ENCODE peak calls at places on chromosomes 7 and 10, in six cellular contexts. K is AG10803, Q is GM13977, A is PC-9, T is GM20000, D is WTC11. I is an unnamed sample.

GRCh38 chr7:105149827-105150226 is 135.8 kb downstream of the KMT2E start:
- DNase-seq in D (no peak), K (peak), A (no peak), Q (no peak), T (no peak), I (no peak)

GRCh38 chr10:62870866-62871265 is 54.7 kb upstream of the EGR2 start:
- DNase-seq in A (no peak), T (peak), D (no peak), K (no peak), Q (peak), I (no peak)

GRCh38 chr7:19143930-19144574 is 1.2 kb downstream of the FERD3L start:
- DNase-seq in A (no peak), D (peak), T (no peak), K (no peak), Q (no peak), I (no peak)

GRCh38 chr10:43694526-43694925 is 45.8 kb upstream of the ZNF32 start:
- DNase-seq in K (no peak), T (no peak), Q (no peak), A (no peak), D (no peak), I (no peak)

GRCh38 chr10:1025684-1026083 is at the start of gene IDI2:
- DNase-seq in Q (no peak), K (no peak), A (no peak), T (no peak), D (no peak), I (no peak)

GRCh38 chr10:11150255-11150731 is 132.6 kb downstream of the CELF2 start:
- DNase-seq in A (no peak), K (no peak), D (no peak), T (no peak), Q (no peak), I (no peak)

GRCh38 chr10:86690657-86691084 is 22.4 kb downstream of the LDB3 start:
- DNase-seq in T (no peak), D (no peak), A (no peak), K (no peak), Q (no peak), I (no peak)

GRCh38 chr10:64731016-64731415 is 1209.8 kb downstream of the REEP3 start:
- DNase-seq in D (no peak), Q (no peak), A (no peak), K (no peak), T (no peak), I (no peak)

GRCh38 chr7:4667776-4668509 is 14.2 kb upstream of the FOXK1 start:
- DNase-seq in D (no peak), K (peak), T (no peak), A (no peak), Q (no peak), I (no peak)

GRCh38 chr7:77797734-77798393 is 370 bp downstream of the TMEM60 start:
- DNase-seq in D (peak), Q (no peak), A (no peak), K (peak), T (no peak), I (no peak)

GRCh38 chr10:22579826-22580225 is 134.6 kb downstream of the PIP4K2A start:
- DNase-seq in A (no peak), D (no peak), K (no peak), T (no peak), Q (no peak), I (no peak)

GRCh38 chr7:123191132-123191531 is 8.6 kb downstream of the SLC13A1 start:
- DNase-seq in T (no peak), D (no peak), Q (no peak), A (peak), K (no peak), I (peak)

GRCh38 chr7:1716263-1717094 is 46.4 kb downstream of the ELFN1 start:
- DNase-seq in Q (no peak), D (no peak), K (no peak), T (no peak), A (peak), I (no peak)

GRCh38 chr7:89837515-89837914 is 316.8 kb upstream of the STEAP1 start:
- DNase-seq in A (no peak), K (peak), Q (no peak), T (no peak), D (no peak), I (peak)

GRCh38 chr10:84204122-84204521 is 9.8 kb downstream of the CDHR1 start:
- DNase-seq in K (no peak), D (peak), A (no peak), Q (peak), T (peak), I (no peak)

GRCh38 chr10:8402469-8403074 is 348.1 kb downstream of the GATA3 start:
- DNase-seq in T (no peak), Q (no peak), A (no peak), D (no peak), K (no peak), I (no peak)

GRCh38 chr10:88851706-88852105 is at the start of gene ANKRD22:
- DNase-seq in Q (no peak), D (no peak), K (peak), T (no peak), A (peak), I (peak)

GRCh38 chr10:19620867-19621266 is 195.4 kb upstream of the PLXDC2 start:
- DNase-seq in Q (no peak), K (peak), D (no peak), T (no peak), A (no peak), I (no peak)

GRCh38 chr10:13485623-13486022 is 43.2 kb downstream of the BEND7 start:
- DNase-seq in Q (no peak), A (no peak), K (peak), D (no peak), T (no peak), I (no peak)

GRCh38 chr7:55538538-55538937 is 33.8 kb downstream of the VOPP1 start:
- DNase-seq in K (peak), Q (no peak), A (peak), D (no peak), T (no peak), I (peak)

GRCh38 chr10:75640381-75640780 is 209.0 kb downstream of the LRMDA start:
- DNase-seq in K (peak), A (no peak), Q (no peak), D (no peak), T (no peak), I (no peak)

GRCh38 chr10:25209618-25210017 is 34.8 kb downstream of the GPR158 start:
- DNase-seq in A (no peak), Q (no peak), T (no peak), D (no peak), K (no peak), I (no peak)

GRCh38 chr7:74481458-74482324 is 28.0 kb downstream of the GTF2IRD1 start:
- DNase-seq in Q (no peak), D (no peak), A (no peak), T (no peak), K (peak), I (no peak)

GRCh38 chr10:24519950-24520349 is 203.7 kb downstream of the ARHGAP21 start:
- DNase-seq in D (peak), A (no peak), K (no peak), Q (peak), T (peak), I (no peak)

GRCh38 chr7:1690359-1690958 is 20.4 kb downstream of the ELFN1 start:
- DNase-seq in D (no peak), A (no peak), T (no peak), K (no peak), Q (no peak), I (no peak)

GRCh38 chr10:70694410-70695179 is 22.3 kb downstream of the ADAMTS14 start:
- DNase-seq in D (no peak), Q (no peak), T (no peak), A (no peak), K (peak), I (no peak)

GRCh38 chr10:134205-134742 is 981 bp upstream of the ZMYND11 start:
- DNase-seq in T (no peak), A (peak), Q (peak), K (no peak), D (no peak), I (no peak)

GRCh38 chr7:20340839-20341238 is 10.1 kb downstream of the ITGB8 start:
- DNase-seq in A (peak), D (no peak), Q (no peak), T (no peak), K (no peak), I (no peak)

GRCh38 chr10:7481382-7481765 is 70.5 kb upstream of the SFMBT2 start:
- DNase-seq in D (no peak), A (no peak), T (no peak), Q (no peak), K (no peak), I (no peak)

GRCh38 chr7:151717415-151717814 is 159.5 kb downstream of the PRKAG2 start:
- DNase-seq in K (no peak), T (no peak), Q (no peak), A (no peak), D (no peak), I (no peak)

GRCh38 chr10:33334839-33335549 is 527 bp upstream of the NRP1 start:
- DNase-seq in D (peak), K (peak), A (peak), Q (peak), T (peak), I (no peak)

GRCh38 chr10:69438531-69439349 is 12.5 kb upstream of the TSPAN15 start:
- DNase-seq in K (peak), D (no peak), T (no peak), Q (no peak), A (peak), I (no peak)

DNA sequence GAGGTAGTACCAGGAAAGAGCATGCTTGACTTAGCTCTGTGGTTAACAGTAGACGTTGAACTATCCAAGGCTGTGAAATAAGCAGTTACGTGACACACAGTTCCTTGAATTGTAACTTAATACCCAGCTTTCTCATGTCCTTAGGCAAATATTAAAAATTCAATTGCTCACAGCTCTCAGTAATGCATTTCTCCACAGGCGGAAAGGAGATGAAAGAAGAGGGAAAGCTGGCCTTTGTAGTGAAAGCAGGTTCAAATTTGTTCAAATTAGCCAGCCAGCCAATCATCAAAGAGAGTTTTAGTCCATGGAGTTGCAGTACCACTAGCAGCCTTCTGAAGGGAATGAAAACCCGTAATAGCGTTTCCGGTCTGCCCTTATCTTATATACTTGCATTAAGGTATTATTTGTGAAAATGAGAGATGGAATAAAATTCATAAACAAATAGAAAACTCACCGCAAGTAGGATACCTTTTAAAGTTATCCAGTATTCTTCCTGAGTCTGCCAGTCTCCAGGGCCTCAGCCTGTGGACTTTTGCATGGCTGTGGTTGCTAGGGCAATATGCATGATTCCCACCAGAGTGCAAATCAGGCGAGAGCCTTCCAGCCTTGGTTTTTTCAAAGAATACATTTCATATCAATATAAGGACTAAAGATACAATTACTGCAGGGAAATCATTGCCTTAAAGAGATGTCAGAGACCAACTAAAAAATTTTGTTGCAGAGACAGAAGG is 795.5 kb downstream of the TNS3 start:
- DNase-seq in Q (no peak), K (peak), T (no peak), D (no peak), A (peak), I (peak)
- TF ChIP-seq CTCF in Q (no peak), K (no peak), T (no peak), D (no peak), A (no peak), I (no peak)

DNA sequence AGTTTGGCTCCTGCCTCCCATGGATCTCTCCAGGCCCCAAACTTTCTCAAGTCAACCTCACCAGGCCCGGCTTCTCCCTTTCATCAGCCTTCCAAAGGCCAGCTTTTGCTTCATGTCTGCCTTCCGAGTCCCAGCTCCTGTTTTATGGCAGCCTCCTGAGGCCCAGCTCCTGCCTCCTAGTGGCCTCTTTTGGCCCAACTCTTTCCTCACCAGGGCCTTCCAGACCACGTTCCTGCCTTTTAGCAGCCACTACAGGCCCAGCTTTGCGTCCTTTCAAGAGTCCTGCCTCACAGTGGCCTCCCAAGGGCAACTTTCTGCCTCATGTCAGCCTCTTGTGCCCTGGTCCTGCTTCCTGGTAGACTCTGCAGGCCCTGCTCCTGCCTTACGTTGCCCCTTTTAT is 15.3 kb upstream of the TMEM248 start:
- DNase-seq in Q (no peak), K (no peak), D (peak), A (no peak), T (peak), I (no peak)
- TF ChIP-seq CTCF in Q (peak), K (peak), D (peak), A (no peak), T (no peak), I (peak)

GRCh38 chr7:47089068-47089417 is 492.9 kb downstream of the TNS3 start:
- DNase-seq in T (no peak), K (no peak), Q (no peak), D (no peak), A (no peak), I (no peak)
- TF ChIP-seq CTCF in T (no peak), K (no peak), Q (no peak), D (no peak), A (no peak), I (no peak)

GRCh38 chr7:132652507-132652906 is 76.2 kb upstream of the PLXNA4 start:
- DNase-seq in A (no peak), D (no peak), Q (no peak), K (no peak), T (no peak), I (no peak)

GRCh38 chr7:132655071-132655761 is 78.9 kb upstream of the PLXNA4 start:
- DNase-seq in D (peak), K (peak), T (peak), A (no peak), Q (no peak), I (no peak)

GRCh38 chr7:132653364-132653930 is 77.2 kb upstream of the PLXNA4 start:
- DNase-seq in K (no peak), D (no peak), Q (no peak), T (peak), A (no peak), I (no peak)

GRCh38 chr7:132656846-132657776 is 80.8 kb upstream of the PLXNA4 start:
- DNase-seq in A (no peak), K (no peak), D (peak), T (no peak), Q (no peak), I (no peak)

GRCh38 chr7:132654150-132654549 is 77.9 kb upstream of the PLXNA4 start:
- DNase-seq in D (peak), A (no peak), T (peak), Q (peak), K (no peak), I (no peak)
- TF ChIP-seq CTCF in D (no peak), A (peak), T (no peak), Q (peak), K (peak), I (peak)

GRCh38 chr10:46293832-46294640 is 7.2 kb downstream of the ANTXRL start:
- DNase-seq in T (no peak), A (no peak), Q (no peak), K (no peak), D (no peak), I (no peak)
- TF ChIP-seq CTCF in T (no peak), A (no peak), Q (peak), K (no peak), D (no peak), I (no peak)

DNA sequence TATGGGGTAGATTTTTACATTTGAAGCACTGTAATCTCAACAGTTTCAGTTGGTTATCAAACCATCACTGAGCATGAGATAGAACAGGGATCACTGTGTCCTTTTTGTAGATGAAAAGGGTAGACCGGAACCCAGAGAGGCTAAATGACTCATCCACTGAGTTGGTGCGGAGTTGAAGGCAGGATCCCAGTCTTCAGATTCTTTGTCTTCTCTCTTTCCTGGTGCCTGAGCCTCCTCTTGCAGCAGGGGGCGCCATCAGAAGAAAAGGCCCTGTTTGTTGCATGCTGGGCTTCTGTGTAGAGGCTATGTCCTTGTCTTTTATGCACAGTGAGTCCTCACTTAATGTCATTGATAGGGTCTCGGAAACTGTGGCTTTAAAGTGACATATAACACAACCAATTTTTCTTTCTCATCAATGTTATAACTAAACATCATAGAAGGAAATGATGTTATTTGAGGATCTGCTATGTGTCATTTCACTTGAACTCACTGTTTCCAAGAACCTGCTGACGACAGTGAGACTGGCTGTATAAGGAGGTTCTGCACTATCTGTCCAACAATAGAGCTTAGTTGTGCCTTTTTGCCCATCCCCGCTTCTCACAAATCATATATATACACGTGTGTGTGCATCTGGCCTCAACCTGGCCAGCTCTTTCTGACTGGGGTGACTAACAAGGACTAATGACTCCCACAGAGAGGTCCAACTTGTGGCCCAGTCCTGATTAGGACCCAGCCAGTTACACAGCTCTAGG is 14.3 kb downstream of the ZNF282 start:
- DNase-seq in A (no peak), D (peak), T (peak), Q (peak), K (peak), I (no peak)
- TF ChIP-seq CTCF in A (peak), D (peak), T (peak), Q (peak), K (peak), I (peak)

GRCh38 chr7:100632951-100633717 is 8.2 kb downstream of the TFR2 start:
- DNase-seq in K (peak), A (no peak), T (peak), D (peak), Q (peak), I (no peak)
- TF ChIP-seq CTCF in K (peak), A (peak), T (peak), D (no peak), Q (peak), I (peak)

DNA sequence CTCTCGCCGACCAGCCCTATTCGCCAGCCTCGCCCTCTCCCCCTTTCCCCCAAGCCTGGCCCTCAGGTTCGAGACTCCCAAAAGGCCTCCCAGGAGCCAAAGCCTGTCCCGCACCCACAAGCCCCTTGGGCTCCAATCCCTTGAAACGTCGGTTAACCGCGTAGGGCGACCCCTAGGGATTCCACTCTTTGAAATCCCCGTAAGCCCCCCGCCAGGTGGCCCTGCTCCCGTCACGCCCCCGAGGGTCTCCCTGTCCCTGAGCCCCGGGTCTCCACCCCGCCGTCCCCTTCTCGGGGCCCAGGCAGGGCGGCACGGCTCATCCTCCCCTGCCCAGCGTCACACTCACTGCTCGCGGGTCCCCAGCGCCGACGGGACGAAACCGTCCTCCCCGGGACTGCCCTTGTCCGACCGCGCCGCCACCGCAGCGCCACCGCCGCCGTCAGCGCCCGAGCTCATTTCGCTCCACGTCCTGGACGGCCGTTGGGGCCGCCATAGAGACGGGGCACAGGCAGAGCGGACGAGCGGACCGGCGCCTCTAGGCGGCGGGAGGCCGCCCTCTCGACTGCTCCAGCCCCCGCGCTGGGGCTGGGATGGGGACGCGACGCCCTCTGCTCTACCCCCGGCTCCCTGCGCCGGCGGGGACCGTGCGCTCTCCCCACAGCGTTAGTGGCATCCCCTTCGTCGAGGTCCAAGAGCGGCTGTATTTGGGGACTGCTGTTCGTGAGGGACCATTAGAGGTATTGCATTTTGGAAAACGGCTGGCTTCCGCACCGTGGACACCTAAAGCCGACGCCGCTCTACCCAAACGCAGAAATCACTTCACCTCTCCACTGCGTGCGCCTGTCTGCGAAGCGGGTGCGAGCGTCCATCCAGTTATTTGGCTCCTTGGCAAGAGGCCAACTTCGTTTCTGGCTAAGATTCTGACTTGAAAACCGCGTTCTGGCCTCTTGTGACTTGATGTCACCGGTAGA is at the start of gene EEF1AKMT2:
- DNase-seq in D (peak), T (peak), Q (peak), A (peak), K (peak), I (no peak)
- TF ChIP-seq CTCF in D (no peak), T (no peak), Q (peak), A (peak), K (no peak), I (peak)